ENCODE peak calls at places on chromosomes 13 and 19, in five cellular contexts. One of them, this sample, is unnamed.
A peak's percentile ranks its signal among the peaks of the same experiment; 100 is the strongest.

GRCh38 chr13:102769679-102770078 is 3.9 kb downstream of the TEX30 start:
- DNase-seq in AG20443: no peak
- DNase-seq in GM23338: no peak
- DNase-seq in stimulated activated naive CD4-positive, alpha-beta T cell: no peak
- DNase-seq in colonic mucosa: no peak
- DNase-seq in this sample: no peak

GRCh38 chr19:35037716-35038622 is 3.6 kb upstream of the HPN start:
- DNase-seq in AG20443: peak; percentile 58
- DNase-seq in stimulated activated naive CD4-positive, alpha-beta T cell: no peak
- DNase-seq in colonic mucosa: no peak
- DNase-seq in GM23338: no peak
- DNase-seq in this sample: no peak

GRCh38 chr13:86569974-86570373 is 770.8 kb upstream of the SLITRK6 start:
- DNase-seq in AG20443: no peak
- DNase-seq in colonic mucosa: no peak
- DNase-seq in GM23338: no peak
- DNase-seq in stimulated activated naive CD4-positive, alpha-beta T cell: no peak
- DNase-seq in this sample: no peak

GRCh38 chr19:56350416-56351045 is 35.9 kb upstream of the ZSCAN5A start:
- DNase-seq in GM23338: peak; percentile 84
- DNase-seq in AG20443: peak; percentile 41
- DNase-seq in colonic mucosa: peak; percentile 49
- DNase-seq in stimulated activated naive CD4-positive, alpha-beta T cell: peak; percentile 32
- DNase-seq in this sample: no peak

GRCh38 chr19:21023901-21024300 is 3.4 kb downstream of the ZNF430 start:
- DNase-seq in AG20443: peak; percentile 43
- DNase-seq in stimulated activated naive CD4-positive, alpha-beta T cell: no peak
- DNase-seq in GM23338: no peak
- DNase-seq in colonic mucosa: no peak
- DNase-seq in this sample: no peak

GRCh38 chr19:3420909-3421619 is 54.7 kb downstream of the NFIC start:
- DNase-seq in colonic mucosa: no peak
- DNase-seq in stimulated activated naive CD4-positive, alpha-beta T cell: no peak
- DNase-seq in GM23338: no peak
- DNase-seq in AG20443: no peak
- DNase-seq in this sample: no peak

GRCh38 chr19:39568604-39569003 is 28.6 kb upstream of the EID2 start:
- DNase-seq in AG20443: peak; percentile 19
- DNase-seq in colonic mucosa: no peak
- DNase-seq in stimulated activated naive CD4-positive, alpha-beta T cell: no peak
- DNase-seq in GM23338: no peak
- DNase-seq in this sample: no peak

GRCh38 chr13:104321756-104322155 is 1255.5 kb upstream of the SLC10A2 start:
- DNase-seq in AG20443: no peak
- DNase-seq in GM23338: no peak
- DNase-seq in stimulated activated naive CD4-positive, alpha-beta T cell: no peak
- DNase-seq in colonic mucosa: no peak
- DNase-seq in this sample: no peak

This sample was measured in dorsolateral prefrontal cortex.